ENCODE peak calls at places on chromosomes 16 and 17, in nine cellular contexts. D is amniotic stem cell, N is KG1, H is non-pigmented ciliary epithelial cell, B is NCI-H748 treated with DMSO at 0.1 percent for 48 hours, S is GM03348, P is dorsolateral prefrontal cortex, C is cardiac fibroblast, Q is skeletal muscle cell. Y is an unnamed sample.
A peak's percentile ranks its signal among the peaks of the same experiment; 100 is the strongest.

GRCh38 chr17:6470751-6471521 is 26.7 kb downstream of the PIMREG start:
- DNase-seq in Q (no peak), P (no peak), H (no peak), B (no peak), S (peak; percentile 31), C (no peak), D (no peak), N (no peak), Y (no peak)

GRCh38 chr17:2299136-2299535 is 4.4 kb downstream of the SMG6 start:
- DNase-seq in C (no peak), H (no peak), D (no peak), Q (no peak), P (no peak), S (no peak), B (no peak), N (no peak), Y (no peak)

GRCh38 chr16:10964891-10965326 is 20.5 kb downstream of the CLEC16A start:
- DNase-seq in N (no peak), H (no peak), D (no peak), Q (no peak), B (no peak), C (no peak), S (no peak), P (no peak), Y (no peak)

GRCh38 chr17:28147026-28147425 is 104.5 kb downstream of the NLK start:
- DNase-seq in D (no peak), Q (no peak), N (no peak), S (no peak), B (peak; percentile 65), H (no peak), P (no peak), C (no peak), Y (peak; percentile 90)

GRCh38 chr16:10497132-10498088 is 83.0 kb downstream of the EMP2 start:
- DNase-seq in H (no peak), B (no peak), P (no peak), N (no peak), Q (no peak), S (no peak), C (no peak), D (no peak), Y (no peak)

GRCh38 chr17:67671492-67671891 is 46.2 kb upstream of the NOL11 start:
- DNase-seq in N (no peak), C (peak; percentile 13), P (no peak), D (no peak), S (no peak), H (no peak), Q (no peak), B (peak; percentile 3), Y (peak; percentile 66)

GRCh38 chr17:1462164-1463112 is 6.4 kb upstream of the CRK start:
- DNase-seq in S (no peak), N (no peak), P (no peak), B (no peak), H (no peak), Q (no peak), D (no peak), C (peak; percentile 20), Y (no peak)

GRCh38 chr16:12228607-12229499 is 252.3 kb downstream of the SNX29 start:
- DNase-seq in B (peak; percentile 26), H (no peak), D (peak; percentile 26), C (peak; percentile 62), S (peak; percentile 75), P (peak; percentile 63), Q (no peak), N (no peak), Y (peak; percentile 35)

GRCh38 chr17:81052199-81052997 is 17.4 kb downstream of the BAIAP2 start:
- DNase-seq in C (no peak), S (no peak), B (no peak), H (no peak), D (no peak), P (no peak), Q (no peak), N (no peak), Y (no peak)

GRCh38 chr17:49715717-49716279 is 8.0 kb upstream of the SLC35B1 start:
- DNase-seq in C (no peak), Q (no peak), P (no peak), N (no peak), D (no peak), H (no peak), S (no peak), B (no peak), Y (no peak)